ENCODE peak calls at places on chromosomes 16 and 17, in four cellular contexts. One of them, this sample, is unnamed.

GRCh38 chr17:43350888-43351361 is 47.9 kb upstream of the ARL4D start:
- DNase-seq in psoas muscle: no peak
- DNase-seq in brain microvascular endothelial cell: no peak
- DNase-seq in lower leg skin: no peak
- DNase-seq in this sample: no peak

GRCh38 chr17:58513391-58513912 is 986 bp downstream of the MTMR4 start:
- DNase-seq in brain microvascular endothelial cell: no peak
- DNase-seq in lower leg skin: no peak
- DNase-seq in psoas muscle: no peak
- DNase-seq in this sample: no peak

GRCh38 chr17:50943575-50943933 is 77.4 kb upstream of the TOB1 start:
- DNase-seq in lower leg skin: no peak
- DNase-seq in brain microvascular endothelial cell: no peak
- DNase-seq in psoas muscle: peak; percentile 35
- DNase-seq in this sample: no peak

GRCh38 chr16:24853830-24854229 is 8.1 kb downstream of the SLC5A11 start:
- DNase-seq in brain microvascular endothelial cell: peak; percentile 52
- DNase-seq in psoas muscle: no peak
- DNase-seq in lower leg skin: no peak
- DNase-seq in this sample: peak; percentile 43

GRCh38 chr16:2288701-2289100 is 20.8 kb upstream of the RNPS1 start:
- DNase-seq in psoas muscle: no peak
- DNase-seq in lower leg skin: no peak
- DNase-seq in brain microvascular endothelial cell: no peak
- DNase-seq in this sample: no peak

GRCh38 chr17:50469005-50469605 is 425 bp upstream of the CHAD start:
- DNase-seq in brain microvascular endothelial cell: no peak
- DNase-seq in lower leg skin: no peak
- DNase-seq in psoas muscle: peak; percentile 61
- DNase-seq in this sample: no peak

GRCh38 chr16:82630219-82630618 is 3.5 kb downstream of the CDH13 start:
- DNase-seq in lower leg skin: no peak
- DNase-seq in psoas muscle: no peak
- DNase-seq in brain microvascular endothelial cell: no peak
- DNase-seq in this sample: no peak

GRCh38 chr17:38328620-38329019 is 15.1 kb downstream of the GPR179 start:
- DNase-seq in psoas muscle: no peak
- DNase-seq in lower leg skin: no peak
- DNase-seq in brain microvascular endothelial cell: no peak
- DNase-seq in this sample: no peak

GRCh38 chr17:68053237-68054030 is 17.9 kb downstream of the KPNA2 start:
- DNase-seq in brain microvascular endothelial cell: peak; percentile 20
- DNase-seq in psoas muscle: peak; percentile 62
- DNase-seq in lower leg skin: peak; percentile 82
- DNase-seq in this sample: no peak

GRCh38 chr16:66758086-66758485 is 6.7 kb upstream of the DYNC1LI2 start:
- DNase-seq in psoas muscle: no peak
- DNase-seq in lower leg skin: no peak
- DNase-seq in brain microvascular endothelial cell: no peak
- DNase-seq in this sample: no peak

GRCh38 chr17:70144260-70144846 is 25.0 kb upstream of the KCNJ2 start:
- DNase-seq in brain microvascular endothelial cell: no peak
- DNase-seq in lower leg skin: no peak
- DNase-seq in psoas muscle: no peak
- DNase-seq in this sample: no peak

GRCh38 chr17:63270610-63271009 is 175.5 kb downstream of the CYB561 start:
- DNase-seq in psoas muscle: no peak
- DNase-seq in brain microvascular endothelial cell: no peak
- DNase-seq in lower leg skin: no peak
- DNase-seq in this sample: no peak

GRCh38 chr17:65588194-65588808 is 26.9 kb upstream of the AXIN2 start:
- DNase-seq in brain microvascular endothelial cell: no peak
- DNase-seq in psoas muscle: no peak
- DNase-seq in lower leg skin: no peak
- DNase-seq in this sample: no peak

GRCh38 chr16:88315543-88316105 is 67.1 kb upstream of the ZNF469 start:
- DNase-seq in lower leg skin: no peak
- DNase-seq in brain microvascular endothelial cell: peak; percentile 48
- DNase-seq in psoas muscle: peak; percentile 57
- DNase-seq in this sample: no peak

GRCh38 chr17:62599964-62600657 is 27.4 kb upstream of the MRC2 start:
- DNase-seq in brain microvascular endothelial cell: no peak
- DNase-seq in psoas muscle: no peak
- DNase-seq in lower leg skin: no peak
- DNase-seq in this sample: no peak

GRCh38 chr17:17567631-17568030 is 23.9 kb downstream of the PEMT start:
- DNase-seq in brain microvascular endothelial cell: no peak
- DNase-seq in psoas muscle: peak; percentile 93
- DNase-seq in lower leg skin: no peak
- DNase-seq in this sample: no peak

GRCh38 chr17:18259621-18260331 is 686 bp upstream of the MIEF2 start:
- DNase-seq in lower leg skin: no peak
- DNase-seq in psoas muscle: no peak
- DNase-seq in brain microvascular endothelial cell: no peak
- DNase-seq in this sample: no peak

GRCh38 chr16:83779881-83780280 is 27.9 kb upstream of the HSBP1 start:
- DNase-seq in lower leg skin: no peak
- DNase-seq in psoas muscle: no peak
- DNase-seq in brain microvascular endothelial cell: peak; percentile 63
- DNase-seq in this sample: no peak

GRCh38 chr16:89155184-89155679 is 16.3 kb upstream of the CDH15 start:
- DNase-seq in psoas muscle: peak; percentile 84
- DNase-seq in brain microvascular endothelial cell: peak; percentile 54
- DNase-seq in lower leg skin: peak; percentile 73
- DNase-seq in this sample: peak; percentile 11

GRCh38 chr17:17812211-17813054 is 24.4 kb downstream of the SREBF1 start:
- DNase-seq in lower leg skin: peak; percentile 56
- DNase-seq in brain microvascular endothelial cell: no peak
- DNase-seq in psoas muscle: peak; percentile 89
- DNase-seq in this sample: no peak

GRCh38 chr17:68973098-68973929 is 18.1 kb upstream of the ABCA8 start:
- DNase-seq in brain microvascular endothelial cell: no peak
- DNase-seq in lower leg skin: no peak
- DNase-seq in psoas muscle: no peak
- DNase-seq in this sample: no peak

GRCh38 chr17:60077672-60078519 is 825 bp downstream of the HEATR6 start:
- DNase-seq in lower leg skin: no peak
- DNase-seq in brain microvascular endothelial cell: no peak
- DNase-seq in psoas muscle: no peak
- DNase-seq in this sample: no peak

GRCh38 chr16:67470314-67470713 is 10.6 kb downstream of the ATP6V0D1 start:
- DNase-seq in psoas muscle: peak; percentile 99
- DNase-seq in lower leg skin: peak; percentile 64
- DNase-seq in brain microvascular endothelial cell: no peak
- DNase-seq in this sample: no peak

GRCh38 chr16:25988089-25988488 is 296.3 kb downstream of the HS3ST4 start:
- DNase-seq in brain microvascular endothelial cell: no peak
- DNase-seq in lower leg skin: no peak
- DNase-seq in psoas muscle: no peak
- DNase-seq in this sample: no peak

GRCh38 chr17:82407255-82407654 is 10.9 kb upstream of the HEXD start:
- DNase-seq in brain microvascular endothelial cell: peak; percentile 14
- DNase-seq in psoas muscle: peak; percentile 85
- DNase-seq in lower leg skin: no peak
- DNase-seq in this sample: peak; percentile 77

GRCh38 chr17:57375040-57375769 is 118.9 kb downstream of the MSI2 start:
- DNase-seq in lower leg skin: no peak
- DNase-seq in psoas muscle: no peak
- DNase-seq in brain microvascular endothelial cell: no peak
- DNase-seq in this sample: no peak

GRCh38 chr16:12744860-12745259 is 58.8 kb downstream of the CPPED1 start:
- DNase-seq in brain microvascular endothelial cell: no peak
- DNase-seq in lower leg skin: no peak
- DNase-seq in psoas muscle: no peak
- DNase-seq in this sample: no peak

GRCh38 chr16:84618428-84619102 is 687 bp upstream of the COTL1 start:
- DNase-seq in psoas muscle: no peak
- DNase-seq in brain microvascular endothelial cell: peak; percentile 94
- DNase-seq in lower leg skin: no peak
- DNase-seq in this sample: peak; percentile 76

GRCh38 chr16:67542464-67542863 is 13.8 kb downstream of the RIPOR1 start:
- DNase-seq in brain microvascular endothelial cell: peak; percentile 54
- DNase-seq in lower leg skin: no peak
- DNase-seq in psoas muscle: peak; percentile 64
- DNase-seq in this sample: no peak

GRCh38 chr17:58279016-58279671 is 1.6 kb downstream of the MPO start:
- DNase-seq in psoas muscle: peak; percentile 84
- DNase-seq in brain microvascular endothelial cell: peak; percentile 18
- DNase-seq in lower leg skin: no peak
- DNase-seq in this sample: peak; percentile 1

GRCh38 chr17:79980246-79981043 is 55.2 kb downstream of the TBC1D16 start:
- DNase-seq in lower leg skin: no peak
- DNase-seq in psoas muscle: no peak
- DNase-seq in brain microvascular endothelial cell: no peak
- DNase-seq in this sample: no peak

DNA sequence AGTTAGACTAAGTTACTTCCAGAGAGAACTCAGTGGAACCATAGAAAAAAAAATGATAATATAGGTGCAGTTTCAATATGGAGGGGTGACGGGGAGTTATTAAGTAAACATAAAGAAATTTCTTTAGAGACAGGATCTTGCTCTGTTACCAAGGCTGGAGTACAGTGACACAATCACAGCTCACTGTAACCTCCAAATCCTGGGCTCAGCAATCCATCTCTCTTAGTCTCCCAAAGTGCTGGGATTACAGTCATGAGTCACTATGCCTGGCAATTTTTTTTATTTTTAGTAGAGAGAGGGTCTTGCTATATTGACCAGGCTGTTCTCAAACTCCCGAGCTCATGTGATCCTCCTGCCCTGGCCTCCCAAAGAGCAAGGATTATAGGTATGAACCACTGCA is 48.8 kb downstream of the NLRC5 start:
- DNase-seq in lower leg skin: no peak
- DNase-seq in brain microvascular endothelial cell: peak; percentile 60
- DNase-seq in psoas muscle: no peak
- DNase-seq in this sample: no peak
- H3K4me3 ChIP-seq in lower leg skin: no peak overlapping the region
- H3K4me3 ChIP-seq in brain microvascular endothelial cell: no peak overlapping the region
- H3K4me3 ChIP-seq in psoas muscle: no peak overlapping the region
- H3K4me3 ChIP-seq in this sample: no peak overlapping the region

GRCh38 chr17:78573955-78574354 is 3.2 kb downstream of the DNAH17 start:
- DNase-seq in lower leg skin: no peak
- DNase-seq in brain microvascular endothelial cell: no peak
- DNase-seq in psoas muscle: peak; percentile 34
- DNase-seq in this sample: no peak
- H3K4me3 ChIP-seq in lower leg skin: no peak overlapping the region
- H3K4me3 ChIP-seq in brain microvascular endothelial cell: no peak overlapping the region
- H3K4me3 ChIP-seq in psoas muscle: no peak overlapping the region
- H3K4me3 ChIP-seq in this sample: no peak overlapping the region

GRCh38 chr16:53090271-53090590 is 35.4 kb downstream of the CHD9 start:
- DNase-seq in lower leg skin: no peak
- DNase-seq in psoas muscle: no peak
- DNase-seq in brain microvascular endothelial cell: no peak
- DNase-seq in this sample: no peak

GRCh38 chr16:53089434-53090270 is 34.9 kb downstream of the CHD9 start:
- DNase-seq in lower leg skin: peak; percentile 47
- DNase-seq in psoas muscle: no peak
- DNase-seq in brain microvascular endothelial cell: no peak
- DNase-seq in this sample: no peak

GRCh38 chr16:53093162-53093744 is 38.5 kb downstream of the CHD9 start:
- DNase-seq in lower leg skin: no peak
- DNase-seq in psoas muscle: no peak
- DNase-seq in brain microvascular endothelial cell: no peak
- DNase-seq in this sample: no peak

GRCh38 chr16:53091508-53092211 is 36.9 kb downstream of the CHD9 start:
- DNase-seq in lower leg skin: peak; percentile 83
- DNase-seq in brain microvascular endothelial cell: peak; percentile 57
- DNase-seq in psoas muscle: peak; percentile 87
- DNase-seq in this sample: no peak

DNA sequence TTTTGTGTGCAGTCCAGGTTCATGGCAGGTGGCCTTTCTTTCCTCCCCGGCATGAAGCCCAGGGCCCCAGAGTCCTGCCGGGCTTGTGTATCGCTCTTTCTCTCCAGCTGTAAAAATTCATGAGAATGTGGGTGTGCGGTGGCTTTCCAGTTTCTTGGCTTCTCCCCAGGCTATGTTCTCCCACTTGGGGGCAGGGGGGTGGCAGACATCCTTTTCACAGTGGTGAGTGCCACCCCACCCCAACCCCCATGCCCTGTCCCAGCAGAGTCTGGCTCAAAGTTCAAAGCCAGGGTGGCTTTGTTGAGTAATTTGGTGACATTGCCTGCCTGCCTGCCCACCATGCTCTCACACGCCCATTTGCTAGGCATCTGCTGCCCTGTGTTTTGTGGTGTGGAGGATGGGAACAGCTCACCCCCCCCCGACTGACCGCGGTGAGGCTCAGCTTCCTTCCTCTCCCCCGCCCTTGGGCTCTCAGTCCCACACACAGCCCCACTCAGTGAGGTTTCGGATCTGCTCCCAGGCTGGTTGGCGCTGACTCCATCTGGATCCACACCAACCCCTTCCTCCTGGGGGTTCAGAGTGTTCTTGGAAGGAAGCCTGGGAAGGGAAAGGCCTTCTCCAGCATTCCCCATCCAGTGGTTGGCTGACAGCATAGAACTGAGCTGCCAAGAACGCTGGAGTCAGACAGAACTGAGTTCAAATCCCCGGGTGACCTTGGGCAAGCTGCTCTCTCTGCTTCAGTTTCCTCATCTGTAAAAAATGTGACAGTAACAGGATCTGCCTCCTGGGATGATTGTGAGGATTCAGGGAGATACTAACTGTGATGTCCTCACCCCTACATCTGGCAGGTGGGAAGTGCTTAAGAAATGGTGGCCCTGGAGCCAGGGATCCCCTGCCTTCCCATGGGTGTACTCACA is 36.1 kb downstream of the CHD9 start:
- DNase-seq in lower leg skin: peak; percentile 95
- DNase-seq in brain microvascular endothelial cell: peak; percentile 93
- DNase-seq in psoas muscle: peak; percentile 97
- DNase-seq in this sample: no peak
- H3K4me3 ChIP-seq in lower leg skin: no peak overlapping the region
- H3K4me3 ChIP-seq in brain microvascular endothelial cell: peak overlapping the region; percentile 9
- H3K4me3 ChIP-seq in psoas muscle: peak overlapping the region; percentile 26
- H3K4me3 ChIP-seq in this sample: no peak overlapping the region

GRCh38 chr17:8062807-8063483 is 24.1 kb downstream of the ALOX15B start:
- DNase-seq in lower leg skin: no peak
- DNase-seq in brain microvascular endothelial cell: no peak
- DNase-seq in psoas muscle: no peak
- DNase-seq in this sample: no peak
- H3K4me3 ChIP-seq in lower leg skin: no peak overlapping the region
- H3K4me3 ChIP-seq in brain microvascular endothelial cell: no peak overlapping the region
- H3K4me3 ChIP-seq in psoas muscle: no peak overlapping the region
- H3K4me3 ChIP-seq in this sample: no peak overlapping the region

This sample was measured in retinal pigment epithelial cell.